ENCODE peak calls at places on chromosomes 5 and 9, in eight cellular contexts. B is SJCRH30; X is activated CD4-positive, alpha-beta T cell treated with anti-CD3 and anti-CD28 coated beads, Interleukin-2, amount 50 U/mL, for 1 hour; F is NAMALWA; A is fibroblast of gingiva; I is CD8-positive, alpha-beta memory T cell; C is A172; Q is NCI-H146. M is an unnamed sample.

GRCh38 chr9:121634800-121635261 is 16.6 kb upstream of the DAB2IP start:
- DNase-seq in C (no peak), Q (peak; percentile 14), B (peak; percentile 70), I (no peak), F (no peak), X (no peak), A (no peak), M (no peak)

GRCh38 chr5:74619308-74619707 is 21.2 kb downstream of the ENC1 start:
- DNase-seq in X (no peak), I (no peak), C (no peak), Q (no peak), B (no peak), F (no peak), A (no peak), M (no peak)

GRCh38 chr5:62144395-62145022 is 161.5 kb upstream of the KIF2A start:
- DNase-seq in X (no peak), C (no peak), A (peak; percentile 37), F (no peak), I (no peak), Q (no peak), B (no peak), M (peak; percentile 49)

GRCh38 chr5:158435161-158435616 is 576.2 kb upstream of the CLINT1 start:
- DNase-seq in F (peak; percentile 66), C (no peak), A (no peak), I (no peak), Q (no peak), X (no peak), B (no peak), M (no peak)

GRCh38 chr5:172733179-172733973 is 37.6 kb downstream of the DUSP1 start:
- DNase-seq in A (peak; percentile 99), I (no peak), Q (no peak), X (no peak), F (no peak), B (peak; percentile 74), C (peak; percentile 96), M (peak; percentile 100)

GRCh38 chr5:88680253-88681132 is 202.5 kb downstream of the MEF2C start:
- DNase-seq in X (peak; percentile 74), Q (peak; percentile 63), I (peak; percentile 71), C (peak; percentile 40), A (peak; percentile 14), F (peak; percentile 74), B (peak; percentile 82), M (no peak)

GRCh38 chr5:119319890-119320289 is 35.9 kb upstream of the TNFAIP8 start:
- DNase-seq in Q (no peak), C (no peak), X (no peak), B (no peak), I (no peak), A (no peak), F (no peak), M (no peak)

GRCh38 chr5:172837640-172838039 is 3.6 kb downstream of the ERGIC1 start:
- DNase-seq in Q (peak; percentile 85), I (peak; percentile 44), X (peak; percentile 20), C (no peak), B (no peak), F (peak; percentile 97), A (no peak), M (no peak)

GRCh38 chr9:90287567-90288274 is 354.9 kb downstream of the DIRAS2 start:
- DNase-seq in I (no peak), F (peak; percentile 25), C (no peak), A (no peak), Q (peak; percentile 28), X (no peak), B (peak; percentile 28), M (no peak)

GRCh38 chr9:83533296-83533695 is 4.9 kb downstream of the FRMD3 start:
- DNase-seq in X (no peak), C (no peak), I (no peak), F (no peak), A (no peak), B (no peak), Q (no peak), M (no peak)

GRCh38 chr9:15570769-15571168 is 17.9 kb downstream of the CCDC171 start:
- DNase-seq in A (no peak), X (no peak), F (no peak), Q (peak; percentile 67), I (no peak), B (no peak), C (no peak), M (no peak)

GRCh38 chr5:99379187-99379586 is 450.4 kb upstream of the CHD1 start:
- DNase-seq in Q (no peak), X (no peak), B (no peak), F (no peak), A (no peak), I (no peak), C (peak; percentile 25), M (no peak)

GRCh38 chr9:20271107-20271506 is 351.2 kb downstream of the MLLT3 start:
- DNase-seq in X (no peak), A (no peak), C (no peak), I (no peak), Q (no peak), B (no peak), F (no peak), M (no peak)

GRCh38 chr5:4228708-4229107 is 633.1 kb downstream of the IRX1 start:
- DNase-seq in F (no peak), B (no peak), X (no peak), Q (no peak), C (no peak), A (no peak), I (no peak), M (no peak)

GRCh38 chr9:13209498-13209897 is 70.0 kb downstream of the MPDZ start:
- DNase-seq in B (no peak), Q (no peak), I (no peak), F (no peak), C (no peak), A (no peak), X (no peak), M (no peak)

GRCh38 chr5:67085616-67086015 is 111.0 kb downstream of the CD180 start:
- DNase-seq in A (no peak), Q (peak; percentile 90), C (no peak), B (peak; percentile 3), X (no peak), F (no peak), I (no peak), M (no peak)

GRCh38 chr5:114782869-114783268 is 386.8 kb downstream of the TRIM36 start:
- DNase-seq in Q (no peak), C (no peak), A (no peak), I (no peak), F (no peak), B (no peak), X (no peak), M (no peak)

GRCh38 chr9:128916204-128916603 is 4.6 kb upstream of the PHYHD1 start:
- DNase-seq in F (no peak), Q (no peak), A (peak; percentile 36), C (no peak), B (no peak), X (no peak), I (no peak), M (no peak)

GRCh38 chr5:87120518-87121314 is 147.0 kb upstream of the RASA1 start:
- DNase-seq in Q (no peak), F (peak; percentile 21), X (peak; percentile 1), I (no peak), A (peak; percentile 49), C (peak; percentile 91), B (peak; percentile 81), M (peak; percentile 78)

GRCh38 chr5:55853818-55854217 is 2.7 kb downstream of the IL31RA start:
- DNase-seq in I (no peak), C (peak; percentile 30), B (no peak), A (peak; percentile 51), Q (no peak), F (no peak), X (no peak), M (peak; percentile 44)

GRCh38 chr5:115838885-115839518 is 2.4 kb downstream of the ATG12 start:
- DNase-seq in X (no peak), Q (peak; percentile 27), F (peak; percentile 85), B (peak; percentile 71), A (peak; percentile 43), I (peak; percentile 34), C (peak; percentile 73), M (no peak)

GRCh38 chr9:127919253-127919815 is 2.5 kb upstream of the ST6GALNAC4 start:
- DNase-seq in Q (no peak), I (no peak), B (peak; percentile 65), A (peak; percentile 99), C (peak; percentile 100), X (no peak), F (no peak), M (peak; percentile 99)

GRCh38 chr5:150492621-150493020 is 15.3 kb upstream of the NDST1 start:
- DNase-seq in B (no peak), A (peak; percentile 60), I (no peak), Q (no peak), F (no peak), C (peak; percentile 90), X (no peak), M (no peak)

GRCh38 chr9:76027426-76027825 is 137.0 kb downstream of the PCSK5 start:
- DNase-seq in F (no peak), Q (no peak), C (peak; percentile 10), X (peak; percentile 18), A (no peak), B (no peak), I (no peak), M (no peak)

GRCh38 chr5:137206030-137206715 is 293.0 kb downstream of the SPOCK1 start:
- DNase-seq in F (no peak), I (no peak), Q (no peak), X (no peak), B (peak; percentile 26), A (peak; percentile 34), C (no peak), M (no peak)

GRCh38 chr9:42852133-42852532 is 668.7 kb downstream of the SPATA31A6 start:
- DNase-seq in A (no peak), I (peak; percentile 33), C (no peak), F (peak; percentile 51), Q (peak; percentile 54), X (no peak), B (no peak), M (peak; percentile 4)

GRCh38 chr5:180095545-180095944 is 24.0 kb upstream of the RNF130 start:
- DNase-seq in X (no peak), B (no peak), I (no peak), C (no peak), F (no peak), Q (no peak), A (no peak), M (no peak)

GRCh38 chr9:113154936-113155335 is 4.1 kb downstream of the SLC31A2 start:
- DNase-seq in C (no peak), I (no peak), F (no peak), A (peak; percentile 61), X (no peak), Q (no peak), B (no peak), M (no peak)

GRCh38 chr9:15104826-15105420 is 194.7 kb upstream of the FREM1 start:
- DNase-seq in A (peak; percentile 9), F (peak; percentile 57), X (peak; percentile 18), C (peak; percentile 13), Q (peak; percentile 49), I (peak; percentile 3), B (peak; percentile 63), M (peak; percentile 14)

GRCh38 chr5:177472460-177473441 is 683 bp downstream of the DBN1 start:
- DNase-seq in A (no peak), C (no peak), B (peak; percentile 90), F (peak; percentile 81), Q (peak; percentile 59), X (peak; percentile 33), I (peak; percentile 59), M (no peak)

GRCh38 chr5:145365464-145365863 is 469.7 kb downstream of the PRELID2 start:
- DNase-seq in F (no peak), I (no peak), X (no peak), C (no peak), A (no peak), Q (no peak), B (no peak), M (no peak)

GRCh38 chr5:107670028-107670926 is 460 bp downstream of the EFNA5 start:
- DNase-seq in B (peak; percentile 76), I (no peak), C (peak; percentile 26), X (no peak), A (peak; percentile 26), Q (peak; percentile 78), F (no peak), M (no peak)

GRCh38 chr5:179255527-179256228 is 89.6 kb downstream of the ADAMTS2 start:
- DNase-seq in X (no peak), F (no peak), A (no peak), I (no peak), Q (no peak), B (no peak), C (no peak), M (no peak)

M was measured in stromal cell of bone marrow.